ENCODE peak calls at places on chromosomes 6 and 20, in five cellular contexts. One of them, this sample, is unnamed.

GRCh38 chr6:44698602-44699001 is 311.1 kb downstream of the CDC5L start:
- DNase-seq in stimulated activated CD4-positive, alpha-beta T cell treated with anti-CD3 and anti-CD28 coated beads, TNF-alpha, amount 100 ng/mL, for 4 hours: no peak
- DNase-seq in activated T-cell treated with anti-CD3 and anti-CD28 coated beads for 1 hour: no peak
- DNase-seq in ACHN: no peak
- DNase-seq in Kasumi-1: no peak
- DNase-seq in this sample: no peak

GRCh38 chr6:158799051-158799792 is 19.9 kb downstream of the EZR start:
- DNase-seq in ACHN: peak; percentile 81
- DNase-seq in Kasumi-1: no peak
- DNase-seq in activated T-cell treated with anti-CD3 and anti-CD28 coated beads for 1 hour: no peak
- DNase-seq in stimulated activated CD4-positive, alpha-beta T cell treated with anti-CD3 and anti-CD28 coated beads, TNF-alpha, amount 100 ng/mL, for 4 hours: no peak
- DNase-seq in this sample: peak; percentile 78

GRCh38 chr6:16437984-16438383 is 199.6 kb downstream of the GMPR start:
- DNase-seq in ACHN: no peak
- DNase-seq in stimulated activated CD4-positive, alpha-beta T cell treated with anti-CD3 and anti-CD28 coated beads, TNF-alpha, amount 100 ng/mL, for 4 hours: no peak
- DNase-seq in Kasumi-1: no peak
- DNase-seq in activated T-cell treated with anti-CD3 and anti-CD28 coated beads for 1 hour: no peak
- DNase-seq in this sample: no peak

GRCh38 chr20:38112943-38113294 is 52.2 kb downstream of the TGM2 start:
- DNase-seq in Kasumi-1: no peak
- DNase-seq in activated T-cell treated with anti-CD3 and anti-CD28 coated beads for 1 hour: no peak
- DNase-seq in stimulated activated CD4-positive, alpha-beta T cell treated with anti-CD3 and anti-CD28 coated beads, TNF-alpha, amount 100 ng/mL, for 4 hours: no peak
- DNase-seq in ACHN: no peak
- DNase-seq in this sample: no peak

GRCh38 chr6:105952326-105952725 is 133.8 kb upstream of the PRDM1 start:
- DNase-seq in stimulated activated CD4-positive, alpha-beta T cell treated with anti-CD3 and anti-CD28 coated beads, TNF-alpha, amount 100 ng/mL, for 4 hours: no peak
- DNase-seq in activated T-cell treated with anti-CD3 and anti-CD28 coated beads for 1 hour: no peak
- DNase-seq in Kasumi-1: no peak
- DNase-seq in ACHN: no peak
- DNase-seq in this sample: no peak

GRCh38 chr6:42790549-42791181 is 8.8 kb downstream of the BICRAL start:
- DNase-seq in ACHN: no peak
- DNase-seq in activated T-cell treated with anti-CD3 and anti-CD28 coated beads for 1 hour: no peak
- DNase-seq in stimulated activated CD4-positive, alpha-beta T cell treated with anti-CD3 and anti-CD28 coated beads, TNF-alpha, amount 100 ng/mL, for 4 hours: no peak
- DNase-seq in Kasumi-1: no peak
- DNase-seq in this sample: peak; percentile 54

GRCh38 chr6:64330694-64331309 is 695.2 kb downstream of the PHF3 start:
- DNase-seq in Kasumi-1: peak; percentile 54
- DNase-seq in ACHN: peak; percentile 57
- DNase-seq in activated T-cell treated with anti-CD3 and anti-CD28 coated beads for 1 hour: no peak
- DNase-seq in stimulated activated CD4-positive, alpha-beta T cell treated with anti-CD3 and anti-CD28 coated beads, TNF-alpha, amount 100 ng/mL, for 4 hours: no peak
- DNase-seq in this sample: peak; percentile 88

GRCh38 chr6:145891565-145891964 is 72.6 kb downstream of the SHPRH start:
- DNase-seq in ACHN: no peak
- DNase-seq in activated T-cell treated with anti-CD3 and anti-CD28 coated beads for 1 hour: no peak
- DNase-seq in stimulated activated CD4-positive, alpha-beta T cell treated with anti-CD3 and anti-CD28 coated beads, TNF-alpha, amount 100 ng/mL, for 4 hours: no peak
- DNase-seq in Kasumi-1: no peak
- DNase-seq in this sample: no peak

GRCh38 chr6:156776470-156776840 is 723 bp upstream of the ARID1B start:
- DNase-seq in activated T-cell treated with anti-CD3 and anti-CD28 coated beads for 1 hour: no peak
- DNase-seq in Kasumi-1: peak; percentile 75
- DNase-seq in stimulated activated CD4-positive, alpha-beta T cell treated with anti-CD3 and anti-CD28 coated beads, TNF-alpha, amount 100 ng/mL, for 4 hours: no peak
- DNase-seq in ACHN: no peak
- DNase-seq in this sample: peak; percentile 61

GRCh38 chr6:124480021-124480430 is 482.2 kb upstream of the RNF217 start:
- DNase-seq in Kasumi-1: no peak
- DNase-seq in ACHN: no peak
- DNase-seq in stimulated activated CD4-positive, alpha-beta T cell treated with anti-CD3 and anti-CD28 coated beads, TNF-alpha, amount 100 ng/mL, for 4 hours: no peak
- DNase-seq in activated T-cell treated with anti-CD3 and anti-CD28 coated beads for 1 hour: no peak
- DNase-seq in this sample: no peak

GRCh38 chr6:121627761-121628160 is 192.3 kb downstream of the GJA1 start:
- DNase-seq in stimulated activated CD4-positive, alpha-beta T cell treated with anti-CD3 and anti-CD28 coated beads, TNF-alpha, amount 100 ng/mL, for 4 hours: no peak
- DNase-seq in activated T-cell treated with anti-CD3 and anti-CD28 coated beads for 1 hour: no peak
- DNase-seq in Kasumi-1: no peak
- DNase-seq in ACHN: no peak
- DNase-seq in this sample: no peak

GRCh38 chr6:7723041-7723447 is 2.9 kb upstream of the BMP6 start:
- DNase-seq in stimulated activated CD4-positive, alpha-beta T cell treated with anti-CD3 and anti-CD28 coated beads, TNF-alpha, amount 100 ng/mL, for 4 hours: peak; percentile 43
- DNase-seq in activated T-cell treated with anti-CD3 and anti-CD28 coated beads for 1 hour: peak; percentile 47
- DNase-seq in Kasumi-1: peak; percentile 84
- DNase-seq in ACHN: peak; percentile 71
- DNase-seq in this sample: peak; percentile 87

GRCh38 chr6:38350882-38351281 is 288.8 kb downstream of the BTBD9 start:
- DNase-seq in Kasumi-1: no peak
- DNase-seq in ACHN: no peak
- DNase-seq in stimulated activated CD4-positive, alpha-beta T cell treated with anti-CD3 and anti-CD28 coated beads, TNF-alpha, amount 100 ng/mL, for 4 hours: no peak
- DNase-seq in activated T-cell treated with anti-CD3 and anti-CD28 coated beads for 1 hour: no peak
- DNase-seq in this sample: no peak